ENCODE peak calls at places on chromosomes 6 and 20, in four cellular contexts. F is GM23248, X is HCT116, H is GM23338. W is an unnamed sample.

GRCh38 chr6:40874495-40874894 is 164.5 kb downstream of the UNC5CL start:
- DNase-seq in F (no peak), X (no peak), H (peak), W (peak)

GRCh38 chr6:43978473-43979360 is 148.5 kb downstream of the MRPL14 start:
- DNase-seq in F (peak), X (no peak), H (no peak), W (no peak)

GRCh38 chr6:365835-366234 is 25.7 kb upstream of the IRF4 start:
- DNase-seq in F (no peak), X (no peak), H (no peak), W (peak)

GRCh38 chr6:1825277-1825676 is 215.6 kb downstream of the FOXC1 start:
- DNase-seq in F (no peak), X (no peak), H (no peak), W (peak)

GRCh38 chr6:143180860-143181259 is 120.2 kb downstream of the AIG1 start:
- DNase-seq in F (peak), X (no peak), H (no peak), W (no peak)

GRCh38 chr20:45372646-45373352 is 5.3 kb downstream of the TP53TG5 start:
- DNase-seq in F (peak), X (no peak), H (peak), W (no peak)

GRCh38 chr6:5999688-6000608 is 6.8 kb downstream of the NRN1 start:
- DNase-seq in F (no peak), X (no peak), H (peak), W (no peak)

GRCh38 chr20:8301655-8302054 is 169.6 kb downstream of the PLCB1 start:
- DNase-seq in F (no peak), X (no peak), H (no peak), W (no peak)

GRCh38 chr20:38883081-38883980 is 42.9 kb upstream of the FAM83D start:
- DNase-seq in F (peak), X (no peak), H (no peak), W (peak)

GRCh38 chr6:34412054-34412453 is 13.8 kb downstream of the RPS10 start:
- DNase-seq in F (no peak), X (no peak), H (no peak), W (no peak)

GRCh38 chr20:23647346-23647745 is 9.6 kb upstream of the CST3 start:
- DNase-seq in F (no peak), X (no peak), H (no peak), W (no peak)

GRCh38 chr6:50120300-50120699 is 70.6 kb upstream of the DEFB112 start:
- DNase-seq in F (peak), X (no peak), H (no peak), W (no peak)

GRCh38 chr6:150934380-150934779 is 68.9 kb downstream of the MTHFD1L start:
- DNase-seq in F (peak), X (no peak), H (no peak), W (no peak)

GRCh38 chr6:27547157-27548075 is 74.5 kb upstream of the ZNF184 start:
- DNase-seq in F (peak), X (peak), H (peak), W (peak)

GRCh38 chr6:149888659-149889058 is 9.3 kb downstream of the RAET1E start:
- DNase-seq in F (peak), X (no peak), H (no peak), W (no peak)

GRCh38 chr20:6007094-6007528 is 46.7 kb downstream of the LRRN4 start:
- DNase-seq in F (peak), X (no peak), H (no peak), W (peak)

GRCh38 chr6:83974409-83975050 is 59.0 kb upstream of the MRAP2 start:
- DNase-seq in F (no peak), X (no peak), H (no peak), W (no peak)

GRCh38 chr6:100479180-100480035 is 14.7 kb upstream of the SIM1 start:
- DNase-seq in F (peak), X (peak), H (peak), W (peak)

GRCh38 chr6:160348552-160349441 is 619 bp downstream of the SLC22A3 start:
- DNase-seq in F (peak), X (no peak), H (peak), W (no peak)

GRCh38 chr6:160461641-160462040 is 113.5 kb downstream of the SLC22A3 start:
- DNase-seq in F (peak), X (no peak), H (no peak), W (no peak)

GRCh38 chr6:68572525-68572924 is 62.6 kb upstream of the ADGRB3 start:
- DNase-seq in F (peak), X (no peak), H (peak), W (peak)

GRCh38 chr6:93300661-93301060 is 118.7 kb downstream of the EPHA7 start:
- DNase-seq in F (no peak), X (no peak), H (no peak), W (no peak)

GRCh38 chr20:41889871-41890224 is 271.7 kb upstream of the CHD6 start:
- DNase-seq in F (peak), X (no peak), H (no peak), W (no peak)

GRCh38 chr6:106142876-106143431 is 56.8 kb downstream of the PRDM1 start:
- DNase-seq in F (no peak), X (no peak), H (no peak), W (no peak)

GRCh38 chr6:13992417-13993055 is 67.8 kb downstream of the RNF182 start:
- DNase-seq in F (peak), X (peak), H (no peak), W (no peak)

GRCh38 chr20:40562031-40562430 is 127.0 kb downstream of the MAFB start:
- DNase-seq in F (peak), X (no peak), H (no peak), W (no peak)

GRCh38 chr20:208937-209566 is 18.0 kb upstream of the DEFB129 start:
- DNase-seq in F (peak), X (peak), H (peak), W (peak)

GRCh38 chr20:46992640-46993035 is 98.0 kb downstream of the EYA2 start:
- DNase-seq in F (no peak), X (no peak), H (peak), W (no peak)

GRCh38 chr20:2603816-2604505 is 48.5 kb upstream of the NOP56 start:
- DNase-seq in F (no peak), X (no peak), H (no peak), W (no peak)

GRCh38 chr6:143838395-143838794 is 4.7 kb upstream of the LTV1 start:
- DNase-seq in F (no peak), X (no peak), H (no peak), W (no peak)

GRCh38 chr6:2999005-2999620 is 581 bp upstream of the NQO2 start:
- DNase-seq in F (peak), X (no peak), H (no peak), W (peak)

GRCh38 chr6:45378324-45378926 is 691 bp upstream of the SUPT3H start:
- DNase-seq in F (peak), X (no peak), H (no peak), W (no peak)

GRCh38 chr6:138503881-138504680 is 4.8 kb upstream of the NHSL1 start:
- DNase-seq in F (no peak), X (no peak), H (no peak), W (no peak)

GRCh38 chr6:30394139-30394538 is 49.2 kb downstream of the RPP21 start:
- DNase-seq in F (no peak), X (no peak), H (no peak), W (no peak)

GRCh38 chr6:291148-291696 is 1.1 kb upstream of the DUSP22 start:
- DNase-seq in F (peak), X (no peak), H (no peak), W (peak)

GRCh38 chr20:5171790-5172164 is 45.0 kb downstream of the CDS2 start:
- DNase-seq in F (no peak), X (no peak), H (no peak), W (no peak)

GRCh38 chr6:16544006-16544405 is 217.3 kb downstream of the ATXN1 start:
- DNase-seq in F (no peak), X (no peak), H (peak), W (no peak)

GRCh38 chr6:56944651-56945050 is 10.3 kb upstream of the BEND6 start:
- DNase-seq in F (no peak), X (no peak), H (no peak), W (no peak)

GRCh38 chr20:64093013-64093503 is 8.9 kb upstream of the LKAAEAR1 start:
- DNase-seq in F (peak), X (no peak), H (no peak), W (no peak)

DNA sequence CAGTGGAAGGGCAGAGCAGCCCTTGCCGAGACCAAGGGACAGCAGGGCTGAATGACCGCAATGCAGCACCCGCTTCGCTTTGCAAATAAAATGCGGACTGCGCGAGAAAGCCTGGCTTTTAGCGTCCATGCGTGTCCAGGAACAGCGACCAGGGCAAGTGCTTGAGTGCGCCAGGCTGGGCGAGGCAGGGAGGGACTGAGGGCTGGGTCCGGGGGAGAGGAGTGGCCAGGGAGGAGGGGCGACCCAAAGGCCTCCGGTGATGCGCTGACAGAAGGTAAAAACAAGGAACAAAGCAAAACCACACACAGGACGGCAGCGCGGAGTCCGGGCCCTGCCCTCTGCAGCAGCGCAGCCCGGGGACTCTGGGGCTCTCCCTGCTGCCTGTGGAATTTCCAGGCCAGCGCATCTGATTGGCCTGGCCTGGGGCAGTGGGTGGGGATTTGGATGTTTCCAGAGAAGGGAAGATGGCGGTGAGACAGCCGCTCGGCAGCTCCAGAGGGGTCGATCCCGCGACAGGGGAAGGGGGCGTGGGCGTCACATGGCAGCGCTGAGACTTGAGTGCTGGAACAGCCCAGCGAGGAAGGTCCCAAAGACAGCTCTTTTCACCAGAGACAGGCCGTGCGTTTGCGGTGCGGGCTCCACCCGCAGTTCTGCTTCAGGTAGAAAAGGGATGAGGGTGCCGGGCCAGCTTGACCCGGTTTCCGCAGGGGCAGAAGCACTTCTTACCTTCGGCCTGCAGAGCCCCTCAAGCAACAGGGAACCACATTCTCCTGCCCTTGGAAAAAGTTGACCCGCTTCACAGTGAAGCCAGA is 51.8 kb downstream of the SSR1 start:
- DNase-seq in F (peak), X (peak), H (peak), W (no peak)
- TF ChIP-seq EZH2phosphoT487 in F (no peak), X (no peak), H (no peak), W (no peak)

GRCh38 chr20:31494131-31494530 is 19.0 kb downstream of the REM1 start:
- DNase-seq in F (peak), X (peak), H (peak), W (no peak)
- H2AFZ ChIP-seq in F (no peak), X (no peak), H (no peak), W (no peak)

GRCh38 chr6:22068561-22069346 is 228.1 kb downstream of the PRL start:
- DNase-seq in F (no peak), X (no peak), H (no peak), W (no peak)

GRCh38 chr6:22072939-22073338 is 223.9 kb downstream of the PRL start:
- DNase-seq in F (peak), X (no peak), H (no peak), W (no peak)

GRCh38 chr6:22067127-22067526 is 229.7 kb downstream of the PRL start:
- DNase-seq in F (no peak), X (no peak), H (no peak), W (no peak)

DNA sequence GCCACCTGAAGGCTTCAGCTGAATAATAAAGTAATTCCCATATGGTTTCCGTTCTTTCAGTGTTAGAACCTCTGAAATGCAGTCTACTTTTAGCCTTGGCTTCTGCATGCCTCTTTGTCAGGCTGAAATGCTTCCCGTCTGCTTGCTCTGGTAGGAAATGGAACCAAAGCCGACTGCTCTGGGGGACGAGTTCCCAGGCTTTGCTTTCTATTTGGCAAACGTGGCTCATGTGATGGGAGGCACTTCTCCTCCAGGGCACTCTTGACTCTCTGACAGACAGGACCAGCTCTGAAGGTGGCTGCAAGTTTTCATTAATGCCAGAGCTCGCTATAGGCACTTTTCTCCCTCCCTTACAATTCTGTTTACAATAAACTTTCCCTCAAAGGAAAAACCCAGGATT is 225.2 kb downstream of the PRL start:
- DNase-seq in F (peak), X (no peak), H (peak), W (no peak)
- H3K4me3 ChIP-seq in F (peak), X (no peak), H (no peak), W (no peak)

DNA sequence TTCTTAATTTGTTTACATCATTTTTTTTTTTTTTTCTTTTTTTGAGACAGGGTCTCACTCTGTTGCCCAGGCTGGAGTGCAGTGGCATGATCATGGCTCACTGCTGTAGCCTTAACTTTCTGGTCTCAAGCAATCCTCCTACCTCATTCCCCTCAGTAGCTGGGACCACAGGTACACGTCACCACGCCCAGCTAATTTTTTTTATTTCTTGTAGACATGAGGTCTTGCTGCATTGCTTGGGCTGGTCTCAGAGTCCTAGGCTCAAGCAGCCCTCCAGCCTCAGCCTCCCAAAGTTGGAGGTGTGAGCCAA is 30.3 kb downstream of the RPF2 start:
- DNase-seq in F (no peak), X (no peak), H (no peak), W (no peak)
- TF ChIP-seq EZH2phosphoT487 in F (no peak), X (no peak), H (no peak), W (no peak)

DNA sequence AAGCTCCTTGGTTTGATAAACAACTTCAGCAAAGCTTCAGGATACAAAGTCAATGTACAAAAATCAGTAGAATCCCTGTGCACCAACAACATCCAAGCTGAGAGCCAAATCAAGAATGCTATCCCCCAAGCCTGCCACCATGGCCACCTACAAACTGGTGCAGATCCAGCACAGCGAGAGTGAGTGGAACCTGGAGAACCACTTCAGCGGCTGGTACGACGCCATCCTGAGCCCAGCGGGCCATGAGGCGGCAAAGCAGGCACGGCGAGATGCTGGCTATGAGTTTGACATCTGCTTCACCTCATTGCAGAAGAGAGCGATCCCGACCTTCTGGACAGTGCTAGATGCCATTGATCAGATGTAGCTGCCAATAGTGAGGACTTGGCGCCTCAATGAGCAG is 170.3 kb downstream of the KHDC1L start:
- DNase-seq in F (no peak), X (no peak), H (no peak), W (no peak)
- H2AFZ ChIP-seq in F (no peak), X (no peak), H (no peak), W (no peak)

GRCh38 chr20:62791301-62792181 is 4.7 kb upstream of the MRGBP start:
- DNase-seq in F (peak), X (peak), H (peak), W (peak)
- H3K4me3 ChIP-seq in F (no peak), X (peak), H (peak), W (no peak)

GRCh38 chr6:47321582-47321981 is 11.9 kb upstream of the TNFRSF21 start:
- DNase-seq in F (no peak), X (no peak), H (no peak), W (no peak)
- TF ChIP-seq EZH2phosphoT487 in F (no peak), X (no peak), H (no peak), W (no peak)

W was measured in OCI-LY7.